ENCODE peak calls at places on chromosome 22, in six cellular contexts. One of them, this sample, is unnamed.

GRCh38 chr22:31488988-31489617 is 539 bp downstream of the EIF4ENIF1 start:
- DNase-seq in transverse colon: peak; percentile 39
- DNase-seq in breast epithelium: no peak
- DNase-seq in heart left ventricle: peak; percentile 35
- DNase-seq in uterus: peak; percentile 21
- DNase-seq in IMR-90: peak; percentile 7
- DNase-seq in this sample: peak; percentile 87

GRCh38 chr22:30894371-30894740 is 74.2 kb downstream of the MORC2 start:
- DNase-seq in transverse colon: no peak
- DNase-seq in breast epithelium: no peak
- DNase-seq in heart left ventricle: no peak
- DNase-seq in uterus: no peak
- DNase-seq in IMR-90: no peak
- DNase-seq in this sample: no peak

GRCh38 chr22:50319503-50319951 is 7.3 kb downstream of the DENND6B start:
- DNase-seq in transverse colon: no peak
- DNase-seq in breast epithelium: no peak
- DNase-seq in heart left ventricle: no peak
- DNase-seq in uterus: no peak
- DNase-seq in IMR-90: no peak
- DNase-seq in this sample: no peak

GRCh38 chr22:41094036-41094435 is 1.6 kb downstream of the EP300 start:
- DNase-seq in transverse colon: peak; percentile 39
- DNase-seq in breast epithelium: no peak
- DNase-seq in heart left ventricle: no peak
- DNase-seq in uterus: no peak
- DNase-seq in IMR-90: peak; percentile 40
- DNase-seq in this sample: no peak

GRCh38 chr22:24978308-24978707 is 25.8 kb downstream of the KIAA1671 start:
- DNase-seq in transverse colon: no peak
- DNase-seq in breast epithelium: no peak
- DNase-seq in heart left ventricle: no peak
- DNase-seq in uterus: no peak
- DNase-seq in IMR-90: no peak
- DNase-seq in this sample: no peak

GRCh38 chr22:26095271-26095956 is 73.8 kb upstream of the SEZ6L start:
- DNase-seq in transverse colon: no peak
- DNase-seq in breast epithelium: no peak
- DNase-seq in heart left ventricle: no peak
- DNase-seq in uterus: no peak
- DNase-seq in IMR-90: no peak
- DNase-seq in this sample: no peak

GRCh38 chr22:47691152-47691895 is 928.9 kb downstream of the TBC1D22A start:
- DNase-seq in transverse colon: no peak
- DNase-seq in breast epithelium: no peak
- DNase-seq in heart left ventricle: no peak
- DNase-seq in uterus: no peak
- DNase-seq in IMR-90: no peak
- DNase-seq in this sample: peak; percentile 20

GRCh38 chr22:45053571-45053970 is 43.8 kb upstream of the PHF21B start:
- DNase-seq in transverse colon: no peak
- DNase-seq in breast epithelium: no peak
- DNase-seq in heart left ventricle: no peak
- DNase-seq in uterus: no peak
- DNase-seq in IMR-90: no peak
- DNase-seq in this sample: no peak

GRCh38 chr22:40960137-40960536 is 9.0 kb downstream of the RBX1 start:
- DNase-seq in transverse colon: no peak
- DNase-seq in breast epithelium: no peak
- DNase-seq in heart left ventricle: no peak
- DNase-seq in uterus: no peak
- DNase-seq in IMR-90: no peak
- DNase-seq in this sample: no peak

GRCh38 chr22:42959472-42960145 is 55.3 kb downstream of the PACSIN2 start:
- DNase-seq in transverse colon: peak; percentile 62
- DNase-seq in breast epithelium: peak; percentile 51
- DNase-seq in heart left ventricle: peak; percentile 67
- DNase-seq in uterus: no peak
- DNase-seq in IMR-90: peak; percentile 88
- DNase-seq in this sample: no peak

GRCh38 chr22:50620861-50621490 is 7.0 kb downstream of the ARSA start:
- DNase-seq in transverse colon: peak; percentile 45
- DNase-seq in breast epithelium: no peak
- DNase-seq in heart left ventricle: peak; percentile 32
- DNase-seq in uterus: no peak
- DNase-seq in IMR-90: no peak
- DNase-seq in this sample: no peak

GRCh38 chr22:43465291-43466015 is 53.6 kb downstream of the MPPED1 start:
- DNase-seq in transverse colon: no peak
- DNase-seq in breast epithelium: no peak
- DNase-seq in heart left ventricle: no peak
- DNase-seq in uterus: no peak
- DNase-seq in IMR-90: no peak
- DNase-seq in this sample: no peak

GRCh38 chr22:22110548-22111266 is 128.1 kb upstream of the TOP3B start:
- DNase-seq in transverse colon: peak; percentile 51
- DNase-seq in breast epithelium: no peak
- DNase-seq in heart left ventricle: no peak
- DNase-seq in uterus: peak; percentile 27
- DNase-seq in IMR-90: peak; percentile 78
- DNase-seq in this sample: no peak

GRCh38 chr22:24440270-24440717 is 12.9 kb downstream of the ADORA2A start:
- DNase-seq in transverse colon: no peak
- DNase-seq in breast epithelium: no peak
- DNase-seq in heart left ventricle: no peak
- DNase-seq in uterus: no peak
- DNase-seq in IMR-90: no peak
- DNase-seq in this sample: no peak

DNA sequence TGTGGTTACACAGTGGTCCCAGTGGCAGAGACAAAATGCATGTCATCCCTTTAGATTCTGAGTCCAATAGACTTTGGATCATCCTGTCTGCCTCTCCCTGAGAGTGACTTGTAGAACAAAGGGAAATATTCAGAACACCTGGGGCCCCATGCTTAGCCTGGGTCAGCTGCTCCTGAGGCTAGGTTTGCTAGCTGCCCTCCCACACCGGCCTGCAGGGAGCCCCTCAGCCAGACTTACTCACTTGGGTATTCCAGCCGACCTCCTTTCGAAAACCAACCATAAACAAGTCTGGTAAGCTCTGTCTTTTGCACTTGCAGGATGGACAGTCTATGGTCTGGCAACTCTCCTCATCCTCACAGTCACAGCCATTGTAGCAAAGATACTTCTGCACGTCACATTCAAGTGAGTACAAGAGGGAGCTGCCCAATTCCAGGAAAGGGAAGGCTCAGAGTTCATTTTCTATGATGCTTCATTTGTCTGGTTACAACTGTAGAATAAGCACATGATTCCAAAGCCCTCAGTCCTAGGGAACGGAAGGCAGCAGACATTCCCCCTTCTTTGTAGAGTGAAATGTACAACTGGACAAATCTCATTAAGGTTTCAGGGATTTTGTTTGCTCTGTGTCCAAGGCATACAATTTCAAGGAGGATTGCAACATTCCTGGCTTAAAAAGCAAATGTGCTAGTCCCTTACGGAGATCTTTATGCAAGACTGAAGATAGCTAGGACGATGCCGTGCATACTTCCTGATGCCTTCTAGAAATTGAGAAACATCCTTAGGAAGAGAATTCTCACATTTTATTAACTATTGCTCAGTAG is 65.5 kb upstream of the EMID1 start:
- DNase-seq in transverse colon: no peak
- DNase-seq in breast epithelium: no peak
- DNase-seq in heart left ventricle: no peak
- DNase-seq in uterus: no peak
- DNase-seq in IMR-90: peak; percentile 58
- DNase-seq in this sample: no peak
- TF ChIP-seq CTCF in transverse colon: no peak
- TF ChIP-seq CTCF in breast epithelium: no peak
- TF ChIP-seq CTCF in heart left ventricle: no peak
- TF ChIP-seq CTCF in uterus: no peak
- TF ChIP-seq CTCF in IMR-90: no peak
- TF ChIP-seq CTCF in this sample: no peak

GRCh38 chr22:39090426-39091064 is 6.5 kb upstream of the APOBEC3H start:
- DNase-seq in transverse colon: peak; percentile 60
- DNase-seq in breast epithelium: peak; percentile 32
- DNase-seq in heart left ventricle: peak; percentile 31
- DNase-seq in uterus: no peak
- DNase-seq in IMR-90: no peak
- DNase-seq in this sample: no peak
- TF ChIP-seq POLR2A in transverse colon: no peak
- TF ChIP-seq POLR2A in breast epithelium: no peak
- TF ChIP-seq POLR2A in heart left ventricle: no peak
- TF ChIP-seq POLR2A in uterus: no peak
- TF ChIP-seq POLR2A in IMR-90: no peak
- TF ChIP-seq POLR2A in this sample: no peak

GRCh38 chr22:34105461-34106062 is 185.3 kb upstream of the LARGE1 start:
- DNase-seq in transverse colon: peak; percentile 57
- DNase-seq in breast epithelium: peak; percentile 32
- DNase-seq in heart left ventricle: peak; percentile 31
- DNase-seq in uterus: peak; percentile 35
- DNase-seq in IMR-90: no peak
- DNase-seq in this sample: peak; percentile 39
- TF ChIP-seq CTCF in transverse colon: peak; percentile 59
- TF ChIP-seq CTCF in breast epithelium: no peak
- TF ChIP-seq CTCF in heart left ventricle: peak; percentile 65
- TF ChIP-seq CTCF in uterus: peak; percentile 48
- TF ChIP-seq CTCF in IMR-90: no peak
- TF ChIP-seq CTCF in this sample: no peak

GRCh38 chr22:27537481-27537891 is 264.1 kb downstream of the MN1 start:
- DNase-seq in transverse colon: peak; percentile 15
- DNase-seq in breast epithelium: no peak
- DNase-seq in heart left ventricle: peak; percentile 34
- DNase-seq in uterus: peak; percentile 73
- DNase-seq in IMR-90: no peak
- DNase-seq in this sample: no peak
- TF ChIP-seq POLR2A in transverse colon: no peak
- TF ChIP-seq POLR2A in breast epithelium: no peak
- TF ChIP-seq POLR2A in heart left ventricle: no peak
- TF ChIP-seq POLR2A in uterus: no peak
- TF ChIP-seq POLR2A in IMR-90: no peak
- TF ChIP-seq POLR2A in this sample: no peak

GRCh38 chr22:20130319-20130718 is 1.3 kb upstream of the ZDHHC8 start:
- DNase-seq in transverse colon: no peak
- DNase-seq in breast epithelium: no peak
- DNase-seq in heart left ventricle: no peak
- DNase-seq in uterus: no peak
- DNase-seq in IMR-90: no peak
- DNase-seq in this sample: no peak
- TF ChIP-seq CTCF in transverse colon: no peak
- TF ChIP-seq CTCF in breast epithelium: no peak
- TF ChIP-seq CTCF in heart left ventricle: no peak
- TF ChIP-seq CTCF in uterus: no peak
- TF ChIP-seq CTCF in IMR-90: no peak
- TF ChIP-seq CTCF in this sample: no peak

This sample was measured in lower leg skin.